ENCODE peak calls at places on chromosomes 1 and 21, in six cellular contexts. One of them, this sample, is unnamed.

GRCh38 chr1:24111998-24112380 is at the start of gene MYOM3:
- DNase-seq in CD8-positive, alpha-beta T cell: no peak
- DNase-seq in heart right ventricle: peak; percentile 65
- DNase-seq in tibial nerve: no peak
- DNase-seq in heart left ventricle: peak; percentile 77
- DNase-seq in A549: no peak
- DNase-seq in this sample: no peak

GRCh38 chr1:231626951-231627614 is 493 bp downstream of the DISC1 start:
- DNase-seq in heart right ventricle: peak; percentile 85
- DNase-seq in heart left ventricle: peak; percentile 88
- DNase-seq in tibial nerve: peak; percentile 44
- DNase-seq in A549: peak; percentile 19
- DNase-seq in CD8-positive, alpha-beta T cell: no peak
- DNase-seq in this sample: peak; percentile 87

GRCh38 chr1:43206721-43207228 is 34.6 kb downstream of the CFAP57 start:
- DNase-seq in heart left ventricle: peak; percentile 56
- DNase-seq in A549: peak; percentile 95
- DNase-seq in heart right ventricle: peak; percentile 24
- DNase-seq in CD8-positive, alpha-beta T cell: no peak
- DNase-seq in tibial nerve: no peak
- DNase-seq in this sample: no peak

GRCh38 chr1:190176776-190177175 is 300.9 kb downstream of the BRINP3 start:
- DNase-seq in CD8-positive, alpha-beta T cell: no peak
- DNase-seq in A549: no peak
- DNase-seq in heart left ventricle: no peak
- DNase-seq in heart right ventricle: no peak
- DNase-seq in tibial nerve: no peak
- DNase-seq in this sample: no peak

GRCh38 chr1:66571789-66572188 is 37.8 kb downstream of the SGIP1 start:
- DNase-seq in CD8-positive, alpha-beta T cell: no peak
- DNase-seq in A549: no peak
- DNase-seq in heart left ventricle: no peak
- DNase-seq in heart right ventricle: no peak
- DNase-seq in tibial nerve: no peak
- DNase-seq in this sample: no peak

GRCh38 chr1:241932845-241933244 is 24.7 kb upstream of the BECN2 start:
- DNase-seq in A549: no peak
- DNase-seq in CD8-positive, alpha-beta T cell: no peak
- DNase-seq in heart right ventricle: no peak
- DNase-seq in tibial nerve: no peak
- DNase-seq in heart left ventricle: no peak
- DNase-seq in this sample: no peak

GRCh38 chr21:17854771-17855170 is 35.6 kb upstream of the C21orf91 start:
- DNase-seq in heart left ventricle: no peak
- DNase-seq in heart right ventricle: no peak
- DNase-seq in A549: no peak
- DNase-seq in CD8-positive, alpha-beta T cell: no peak
- DNase-seq in tibial nerve: no peak
- DNase-seq in this sample: no peak

GRCh38 chr1:150560011-150560438 is 10.8 kb downstream of the ADAMTSL4 start:
- DNase-seq in A549: peak; percentile 76
- DNase-seq in heart left ventricle: peak; percentile 82
- DNase-seq in tibial nerve: peak; percentile 69
- DNase-seq in heart right ventricle: peak; percentile 79
- DNase-seq in CD8-positive, alpha-beta T cell: no peak
- DNase-seq in this sample: peak; percentile 88

GRCh38 chr1:81703736-81704463 is 96.8 kb upstream of the ADGRL2 start:
- DNase-seq in A549: peak; percentile 31
- DNase-seq in heart right ventricle: no peak
- DNase-seq in CD8-positive, alpha-beta T cell: no peak
- DNase-seq in tibial nerve: no peak
- DNase-seq in heart left ventricle: no peak
- DNase-seq in this sample: no peak

GRCh38 chr1:65108025-65108692 is 39.8 kb upstream of the AK4 start:
- DNase-seq in heart right ventricle: no peak
- DNase-seq in tibial nerve: no peak
- DNase-seq in heart left ventricle: no peak
- DNase-seq in CD8-positive, alpha-beta T cell: no peak
- DNase-seq in A549: no peak
- DNase-seq in this sample: no peak

GRCh38 chr1:160376525-160377131 is 9.8 kb downstream of the NHLH1 start:
- DNase-seq in heart left ventricle: no peak
- DNase-seq in CD8-positive, alpha-beta T cell: no peak
- DNase-seq in tibial nerve: no peak
- DNase-seq in A549: peak; percentile 76
- DNase-seq in heart right ventricle: peak; percentile 42
- DNase-seq in this sample: no peak

GRCh38 chr1:178266619-178267066 is 172.7 kb downstream of the RASAL2 start:
- DNase-seq in heart left ventricle: no peak
- DNase-seq in CD8-positive, alpha-beta T cell: no peak
- DNase-seq in A549: no peak
- DNase-seq in heart right ventricle: no peak
- DNase-seq in tibial nerve: no peak
- DNase-seq in this sample: no peak

GRCh38 chr21:32347887-32348450 is 44.8 kb downstream of the URB1 start:
- DNase-seq in A549: no peak
- DNase-seq in heart left ventricle: no peak
- DNase-seq in tibial nerve: no peak
- DNase-seq in CD8-positive, alpha-beta T cell: no peak
- DNase-seq in heart right ventricle: no peak
- DNase-seq in this sample: peak; percentile 64

DNA sequence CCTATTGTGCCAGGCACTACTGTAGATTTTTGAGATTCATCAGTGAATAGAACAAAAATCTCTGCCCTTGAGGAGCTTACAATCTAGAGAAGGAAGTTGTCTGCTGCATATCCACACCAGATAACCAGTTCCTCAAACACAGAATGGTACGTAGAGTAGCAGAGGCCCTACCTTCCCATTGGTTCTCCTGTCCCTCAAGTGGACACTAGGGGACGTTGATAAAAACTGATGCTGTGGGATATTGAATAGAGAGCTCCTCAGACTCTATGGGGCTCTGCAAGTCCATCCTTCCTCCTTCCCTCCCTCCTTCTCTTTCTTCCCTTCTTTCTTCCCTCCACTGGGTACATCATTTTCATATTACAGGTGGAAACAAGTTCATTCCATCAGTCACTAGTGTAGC is 371.3 kb downstream of the PBX1 start:
- DNase-seq in CD8-positive, alpha-beta T cell: no peak
- DNase-seq in heart left ventricle: no peak
- DNase-seq in A549: no peak
- DNase-seq in tibial nerve: no peak
- DNase-seq in heart right ventricle: no peak
- DNase-seq in this sample: no peak
- TF ChIP-seq CTCF in CD8-positive, alpha-beta T cell: no peak
- TF ChIP-seq CTCF in heart left ventricle: no peak
- TF ChIP-seq CTCF in A549: no peak
- TF ChIP-seq CTCF in tibial nerve: no peak
- TF ChIP-seq CTCF in heart right ventricle: no peak
- TF ChIP-seq CTCF in this sample: no peak

DNA sequence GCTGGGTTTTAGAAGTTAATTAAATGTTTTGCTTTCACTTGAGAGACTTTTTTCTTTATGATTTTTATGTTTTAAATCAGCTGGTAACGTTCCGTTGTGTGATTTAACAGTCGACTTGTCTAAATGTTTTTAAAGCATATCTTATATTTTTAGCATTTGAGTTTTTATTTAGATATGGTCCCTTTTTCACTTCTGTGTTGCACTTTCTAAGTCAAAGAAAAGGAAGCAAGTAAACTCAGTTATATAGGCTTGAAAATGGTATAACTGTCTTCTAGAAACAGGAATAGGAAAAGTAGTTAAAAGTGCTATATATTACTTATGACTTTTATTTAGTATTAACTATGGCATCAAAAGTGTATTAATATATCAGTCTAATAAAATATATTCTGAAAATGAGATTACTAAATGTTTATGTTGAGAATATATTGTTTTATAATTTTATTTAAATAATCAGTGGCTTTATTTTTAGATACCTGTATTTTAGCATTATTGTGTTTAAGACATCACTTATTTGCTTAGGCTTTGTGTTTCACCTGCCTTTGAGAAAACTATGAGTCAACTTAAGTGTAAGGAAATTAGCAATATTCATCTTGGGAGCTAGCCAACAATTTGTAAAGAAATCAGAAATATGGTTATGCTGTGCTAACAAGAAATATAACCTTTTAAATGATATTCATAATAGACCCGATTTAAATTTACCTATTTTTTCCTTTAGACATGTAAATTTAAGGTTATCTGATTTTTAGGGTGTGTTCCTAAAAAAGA is 60.5 kb downstream of the RABGAP1L start:
- DNase-seq in heart right ventricle: no peak
- DNase-seq in CD8-positive, alpha-beta T cell: no peak
- DNase-seq in heart left ventricle: no peak
- DNase-seq in A549: no peak
- DNase-seq in tibial nerve: no peak
- DNase-seq in this sample: no peak
- H3K4me3 ChIP-seq in heart right ventricle: no peak overlapping the region
- H3K4me3 ChIP-seq in CD8-positive, alpha-beta T cell: no peak overlapping the region
- H3K4me3 ChIP-seq in heart left ventricle: no peak overlapping the region
- H3K4me3 ChIP-seq in A549: no peak overlapping the region
- H3K4me3 ChIP-seq in tibial nerve: no peak overlapping the region
- H3K4me3 ChIP-seq in this sample: no peak overlapping the region

GRCh38 chr21:36297555-36297937 is 22.5 kb upstream of the MORC3 start:
- DNase-seq in CD8-positive, alpha-beta T cell: no peak
- DNase-seq in heart left ventricle: no peak
- DNase-seq in tibial nerve: no peak
- DNase-seq in heart right ventricle: no peak
- DNase-seq in A549: no peak
- DNase-seq in this sample: no peak

DNA sequence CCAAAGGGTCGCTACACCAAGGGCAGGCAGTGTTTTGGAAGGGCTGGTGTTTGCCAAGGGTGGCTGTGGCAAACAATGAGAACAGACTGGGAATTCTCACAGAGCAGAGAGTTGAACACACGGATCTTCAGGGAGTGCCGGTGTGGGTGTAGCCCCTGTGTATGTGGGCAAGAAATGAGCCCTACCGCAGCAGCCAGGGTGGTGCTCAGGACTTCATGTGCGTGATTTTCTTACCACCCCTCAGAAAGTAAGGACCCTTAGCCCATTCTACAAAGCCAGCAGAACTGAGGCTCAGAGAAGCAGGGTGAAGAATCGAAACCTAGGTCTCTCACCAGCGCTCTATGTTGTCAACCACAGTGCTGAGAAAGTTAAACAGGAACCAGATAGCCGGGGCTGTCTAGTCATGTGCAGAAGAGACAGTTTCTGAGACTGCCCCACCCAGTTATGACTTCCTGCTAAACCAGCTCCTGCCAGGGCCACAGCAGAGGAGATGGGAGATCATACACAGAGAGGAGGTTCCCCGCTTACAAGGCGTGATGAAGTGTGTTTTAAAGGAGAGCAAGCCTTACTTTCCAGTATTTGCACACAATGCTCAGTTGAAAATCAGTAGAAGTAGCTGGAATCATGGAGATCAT is 21.9 kb upstream of the MORC3 start:
- DNase-seq in heart right ventricle: peak; percentile 38
- DNase-seq in heart left ventricle: peak; percentile 52
- DNase-seq in A549: peak; percentile 29
- DNase-seq in tibial nerve: no peak
- DNase-seq in CD8-positive, alpha-beta T cell: peak; percentile 43
- DNase-seq in this sample: peak; percentile 71
- H3K27ac ChIP-seq in heart right ventricle: peak overlapping the region; percentile 93
- H3K27ac ChIP-seq in heart left ventricle: no peak overlapping the region
- H3K27ac ChIP-seq in A549: no peak overlapping the region
- H3K27ac ChIP-seq in tibial nerve: no peak overlapping the region
- H3K27ac ChIP-seq in CD8-positive, alpha-beta T cell: peak overlapping the region; percentile 72
- H3K27ac ChIP-seq in this sample: peak overlapping the region; percentile 93

GRCh38 chr1:72186733-72187307 is 95.5 kb downstream of the NEGR1 start:
- DNase-seq in CD8-positive, alpha-beta T cell: no peak
- DNase-seq in A549: no peak
- DNase-seq in heart right ventricle: no peak
- DNase-seq in tibial nerve: no peak
- DNase-seq in heart left ventricle: no peak
- DNase-seq in this sample: no peak
- TF ChIP-seq CTCF in CD8-positive, alpha-beta T cell: no peak
- TF ChIP-seq CTCF in A549: no peak
- TF ChIP-seq CTCF in heart right ventricle: peak; percentile 8
- TF ChIP-seq CTCF in tibial nerve: peak; percentile 40
- TF ChIP-seq CTCF in heart left ventricle: peak; percentile 39
- TF ChIP-seq CTCF in this sample: no peak

GRCh38 chr1:92858564-92859399 is 26.9 kb downstream of the RPL5 start:
- DNase-seq in heart right ventricle: peak; percentile 63
- DNase-seq in tibial nerve: no peak
- DNase-seq in CD8-positive, alpha-beta T cell: peak; percentile 18
- DNase-seq in heart left ventricle: no peak
- DNase-seq in A549: peak; percentile 72
- DNase-seq in this sample: no peak
- H3K4me3 ChIP-seq in heart right ventricle: peak overlapping the region; percentile 39
- H3K4me3 ChIP-seq in tibial nerve: no peak overlapping the region
- H3K4me3 ChIP-seq in CD8-positive, alpha-beta T cell: no peak overlapping the region
- H3K4me3 ChIP-seq in heart left ventricle: peak overlapping the region; percentile 30
- H3K4me3 ChIP-seq in A549: no peak overlapping the region
- H3K4me3 ChIP-seq in this sample: peak overlapping the region; percentile 7

DNA sequence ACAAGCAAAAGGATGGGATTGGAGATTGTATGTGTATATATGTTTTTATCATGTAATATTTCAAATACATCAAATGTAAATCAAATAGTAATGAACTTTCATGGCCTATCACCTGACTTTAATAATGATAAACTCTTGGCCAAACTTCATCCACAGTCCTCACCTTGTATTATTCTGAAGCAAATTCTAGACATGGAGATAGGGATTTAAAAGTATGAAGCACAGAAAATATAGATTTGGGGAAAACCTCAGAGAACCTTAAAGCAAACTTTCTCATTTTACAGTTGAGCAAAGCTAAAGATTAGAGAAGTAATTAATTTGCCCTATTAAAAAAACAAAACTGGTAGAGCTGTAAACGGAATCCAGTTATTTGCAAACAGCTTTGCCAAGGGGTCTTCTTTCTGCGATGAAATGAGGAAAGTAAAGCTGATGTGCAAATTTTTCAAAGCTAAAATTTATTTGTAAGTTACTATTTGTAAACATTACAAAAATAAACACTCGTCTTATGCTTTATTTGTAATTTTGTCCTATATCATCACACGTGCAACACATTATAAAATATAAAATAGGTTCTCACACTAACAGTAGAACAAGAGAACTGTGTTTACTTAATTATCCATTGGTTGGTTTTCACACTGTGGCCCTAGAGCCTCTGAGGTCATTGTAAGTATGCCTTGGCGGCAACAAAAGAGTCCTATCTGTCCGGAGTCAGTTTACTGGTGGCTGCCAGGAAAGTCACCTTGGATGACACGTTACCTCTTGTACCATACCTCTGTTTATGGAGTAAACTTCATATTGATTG is 20.0 kb upstream of the KIF14 start:
- DNase-seq in tibial nerve: no peak
- DNase-seq in heart right ventricle: no peak
- DNase-seq in heart left ventricle: no peak
- DNase-seq in A549: no peak
- DNase-seq in CD8-positive, alpha-beta T cell: no peak
- DNase-seq in this sample: no peak
- H3K27ac ChIP-seq in tibial nerve: no peak overlapping the region
- H3K27ac ChIP-seq in heart right ventricle: peak overlapping the region; percentile 71
- H3K27ac ChIP-seq in heart left ventricle: no peak overlapping the region
- H3K27ac ChIP-seq in A549: peak overlapping the region; percentile 90
- H3K27ac ChIP-seq in CD8-positive, alpha-beta T cell: no peak overlapping the region
- H3K27ac ChIP-seq in this sample: peak overlapping the region; percentile 47